ENCODE peak calls at places on chromosomes 7 and 10, in five cellular contexts. One of them, this sample, is unnamed.

GRCh38 chr10:1368772-1369171 is 312.6 kb downstream of the WDR37 start:
- DNase-seq in GM23338: peak
- DNase-seq in stomach: peak
- DNase-seq in gastrocnemius medialis: no peak
- DNase-seq in endothelial cell: peak
- DNase-seq in this sample: no peak

GRCh38 chr7:133431134-133431711 is 178.3 kb downstream of the EXOC4 start:
- DNase-seq in gastrocnemius medialis: no peak
- DNase-seq in endothelial cell: no peak
- DNase-seq in stomach: no peak
- DNase-seq in GM23338: no peak
- DNase-seq in this sample: no peak

GRCh38 chr10:122307669-122308486 is 36.8 kb downstream of the BTBD16 start:
- DNase-seq in gastrocnemius medialis: peak
- DNase-seq in endothelial cell: no peak
- DNase-seq in stomach: no peak
- DNase-seq in GM23338: no peak
- DNase-seq in this sample: no peak

GRCh38 chr7:34497153-34497777 is 160.8 kb upstream of the NPSR1 start:
- DNase-seq in endothelial cell: peak
- DNase-seq in gastrocnemius medialis: no peak
- DNase-seq in GM23338: peak
- DNase-seq in stomach: no peak
- DNase-seq in this sample: no peak

GRCh38 chr7:64294701-64295420 is 18.9 kb upstream of the ZNF736 start:
- DNase-seq in stomach: no peak
- DNase-seq in GM23338: no peak
- DNase-seq in endothelial cell: no peak
- DNase-seq in gastrocnemius medialis: no peak
- DNase-seq in this sample: no peak

GRCh38 chr10:42880255-42880620 is 97.6 kb downstream of the BMS1 start:
- DNase-seq in endothelial cell: no peak
- DNase-seq in stomach: no peak
- DNase-seq in gastrocnemius medialis: no peak
- DNase-seq in GM23338: no peak
- DNase-seq in this sample: no peak

GRCh38 chr7:70097639-70098038 is 499.4 kb downstream of the AUTS2 start:
- DNase-seq in gastrocnemius medialis: no peak
- DNase-seq in endothelial cell: no peak
- DNase-seq in GM23338: no peak
- DNase-seq in stomach: no peak
- DNase-seq in this sample: no peak

GRCh38 chr7:108290344-108291134 is 160.4 kb upstream of the LAMB4 start:
- DNase-seq in stomach: no peak
- DNase-seq in GM23338: no peak
- DNase-seq in gastrocnemius medialis: no peak
- DNase-seq in endothelial cell: no peak
- DNase-seq in this sample: no peak

GRCh38 chr10:33412261-33413092 is 78.0 kb upstream of the NRP1 start:
- DNase-seq in endothelial cell: no peak
- DNase-seq in gastrocnemius medialis: no peak
- DNase-seq in stomach: no peak
- DNase-seq in GM23338: no peak
- DNase-seq in this sample: no peak

GRCh38 chr10:73763343-73763742 is 18.5 kb upstream of the CHCHD1 start:
- DNase-seq in gastrocnemius medialis: no peak
- DNase-seq in GM23338: no peak
- DNase-seq in stomach: no peak
- DNase-seq in endothelial cell: no peak
- DNase-seq in this sample: no peak

GRCh38 chr10:46254467-46254866 is 32.3 kb upstream of the ANTXRL start:
- DNase-seq in gastrocnemius medialis: no peak
- DNase-seq in stomach: no peak
- DNase-seq in endothelial cell: no peak
- DNase-seq in GM23338: no peak
- DNase-seq in this sample: no peak

GRCh38 chr7:151824285-151824950 is 52.5 kb downstream of the PRKAG2 start:
- DNase-seq in GM23338: no peak
- DNase-seq in gastrocnemius medialis: no peak
- DNase-seq in endothelial cell: no peak
- DNase-seq in stomach: no peak
- DNase-seq in this sample: no peak

GRCh38 chr7:36979810-36980248 is 255.5 kb upstream of the AOAH start:
- DNase-seq in stomach: no peak
- DNase-seq in endothelial cell: no peak
- DNase-seq in gastrocnemius medialis: no peak
- DNase-seq in GM23338: no peak
- DNase-seq in this sample: no peak

GRCh38 chr10:18233775-18234174 is 93.6 kb downstream of the CACNB2 start:
- DNase-seq in GM23338: peak
- DNase-seq in endothelial cell: peak
- DNase-seq in stomach: no peak
- DNase-seq in gastrocnemius medialis: no peak
- DNase-seq in this sample: no peak

GRCh38 chr7:115654384-115655181 is 376.0 kb downstream of the TFEC start:
- DNase-seq in gastrocnemius medialis: no peak
- DNase-seq in GM23338: no peak
- DNase-seq in stomach: no peak
- DNase-seq in endothelial cell: no peak
- DNase-seq in this sample: no peak

GRCh38 chr7:114530074-114530611 is 115.5 kb downstream of the FOXP2 start:
- DNase-seq in GM23338: no peak
- DNase-seq in stomach: no peak
- DNase-seq in endothelial cell: no peak
- DNase-seq in gastrocnemius medialis: no peak
- DNase-seq in this sample: no peak

GRCh38 chr10:101624526-101625102 is 36.5 kb downstream of the DPCD start:
- DNase-seq in endothelial cell: no peak
- DNase-seq in GM23338: no peak
- DNase-seq in stomach: no peak
- DNase-seq in gastrocnemius medialis: no peak
- DNase-seq in this sample: no peak

GRCh38 chr7:108358553-108358952 is 97.7 kb downstream of the NRCAM start:
- DNase-seq in endothelial cell: no peak
- DNase-seq in stomach: no peak
- DNase-seq in GM23338: peak
- DNase-seq in gastrocnemius medialis: no peak
- DNase-seq in this sample: no peak

GRCh38 chr10:24944512-24945255 is 7.7 kb downstream of the PRTFDC1 start:
- DNase-seq in stomach: peak
- DNase-seq in GM23338: no peak
- DNase-seq in endothelial cell: no peak
- DNase-seq in gastrocnemius medialis: peak
- DNase-seq in this sample: no peak

GRCh38 chr10:1406172-1406975 is 331.0 kb downstream of the ADARB2 start:
- DNase-seq in stomach: peak
- DNase-seq in endothelial cell: no peak
- DNase-seq in gastrocnemius medialis: no peak
- DNase-seq in GM23338: no peak
- DNase-seq in this sample: no peak

GRCh38 chr10:128022216-128023196 is 103.7 kb downstream of the MKI67 start:
- DNase-seq in endothelial cell: no peak
- DNase-seq in stomach: no peak
- DNase-seq in gastrocnemius medialis: no peak
- DNase-seq in GM23338: no peak
- DNase-seq in this sample: no peak

GRCh38 chr10:34522542-34522941 is 292.6 kb downstream of the PARD3 start:
- DNase-seq in stomach: no peak
- DNase-seq in GM23338: peak
- DNase-seq in endothelial cell: no peak
- DNase-seq in gastrocnemius medialis: no peak
- DNase-seq in this sample: no peak

GRCh38 chr10:22341936-22342222 is 3.4 kb upstream of the SPAG6 start:
- DNase-seq in GM23338: no peak
- DNase-seq in endothelial cell: no peak
- DNase-seq in gastrocnemius medialis: no peak
- DNase-seq in stomach: no peak
- DNase-seq in this sample: no peak

GRCh38 chr10:123496336-123496735 is 169.8 kb upstream of the GPR26 start:
- DNase-seq in gastrocnemius medialis: no peak
- DNase-seq in endothelial cell: no peak
- DNase-seq in GM23338: no peak
- DNase-seq in stomach: no peak
- DNase-seq in this sample: no peak

GRCh38 chr7:138828302-138828701 is 30.3 kb upstream of the ATP6V0A4 start:
- DNase-seq in stomach: no peak
- DNase-seq in GM23338: no peak
- DNase-seq in gastrocnemius medialis: no peak
- DNase-seq in endothelial cell: no peak
- DNase-seq in this sample: no peak

GRCh38 chr7:2609001-2609411 is 22.8 kb upstream of the TTYH3 start:
- DNase-seq in gastrocnemius medialis: no peak
- DNase-seq in stomach: no peak
- DNase-seq in GM23338: peak
- DNase-seq in endothelial cell: peak
- DNase-seq in this sample: no peak

GRCh38 chr7:151595702-151596340 is 76.1 kb upstream of the RHEB start:
- DNase-seq in stomach: no peak
- DNase-seq in endothelial cell: no peak
- DNase-seq in gastrocnemius medialis: no peak
- DNase-seq in GM23338: no peak
- DNase-seq in this sample: no peak

GRCh38 chr7:17849504-17849903 is 90.8 kb downstream of the SNX13 start:
- DNase-seq in stomach: no peak
- DNase-seq in endothelial cell: no peak
- DNase-seq in gastrocnemius medialis: no peak
- DNase-seq in GM23338: no peak
- DNase-seq in this sample: no peak

GRCh38 chr10:113199459-113199858 is 249.4 kb downstream of the TCF7L2 start:
- DNase-seq in stomach: no peak
- DNase-seq in GM23338: no peak
- DNase-seq in endothelial cell: no peak
- DNase-seq in gastrocnemius medialis: no peak
- DNase-seq in this sample: no peak

GRCh38 chr10:21824409-21824808 is 179.1 kb downstream of the DNAJC1 start:
- DNase-seq in endothelial cell: no peak
- DNase-seq in GM23338: no peak
- DNase-seq in stomach: no peak
- DNase-seq in gastrocnemius medialis: no peak
- DNase-seq in this sample: no peak

GRCh38 chr10:49382226-49382625 is 13.7 kb downstream of the DRGX start:
- DNase-seq in gastrocnemius medialis: no peak
- DNase-seq in GM23338: no peak
- DNase-seq in stomach: no peak
- DNase-seq in endothelial cell: no peak
- DNase-seq in this sample: no peak

GRCh38 chr10:49377256-49377655 is 18.6 kb downstream of the DRGX start:
- DNase-seq in gastrocnemius medialis: no peak
- DNase-seq in endothelial cell: no peak
- DNase-seq in stomach: no peak
- DNase-seq in GM23338: no peak
- DNase-seq in this sample: no peak

GRCh38 chr10:49381111-49381900 is 14.6 kb downstream of the DRGX start:
- DNase-seq in endothelial cell: no peak
- DNase-seq in gastrocnemius medialis: no peak
- DNase-seq in stomach: no peak
- DNase-seq in GM23338: no peak
- DNase-seq in this sample: no peak

GRCh38 chr10:49382826-49383225 is 13.1 kb downstream of the DRGX start:
- DNase-seq in gastrocnemius medialis: no peak
- DNase-seq in endothelial cell: no peak
- DNase-seq in stomach: no peak
- DNase-seq in GM23338: no peak
- DNase-seq in this sample: no peak

GRCh38 chr10:49379596-49380410 is 16.1 kb downstream of the DRGX start:
- DNase-seq in stomach: no peak
- DNase-seq in endothelial cell: no peak
- DNase-seq in gastrocnemius medialis: no peak
- DNase-seq in GM23338: peak
- DNase-seq in this sample: no peak
- TF ChIP-seq CTCF in stomach: no peak
- TF ChIP-seq CTCF in endothelial cell: no peak
- TF ChIP-seq CTCF in gastrocnemius medialis: no peak
- TF ChIP-seq CTCF in GM23338: no peak
- TF ChIP-seq CTCF in this sample: no peak

GRCh38 chr10:83301732-83302131 is 837.6 kb upstream of the GHITM start:
- DNase-seq in stomach: no peak
- DNase-seq in gastrocnemius medialis: no peak
- DNase-seq in GM23338: no peak
- DNase-seq in endothelial cell: no peak
- DNase-seq in this sample: no peak
- TF ChIP-seq CTCF in stomach: no peak
- TF ChIP-seq CTCF in gastrocnemius medialis: no peak
- TF ChIP-seq CTCF in GM23338: no peak
- TF ChIP-seq CTCF in endothelial cell: no peak
- TF ChIP-seq CTCF in this sample: no peak

DNA sequence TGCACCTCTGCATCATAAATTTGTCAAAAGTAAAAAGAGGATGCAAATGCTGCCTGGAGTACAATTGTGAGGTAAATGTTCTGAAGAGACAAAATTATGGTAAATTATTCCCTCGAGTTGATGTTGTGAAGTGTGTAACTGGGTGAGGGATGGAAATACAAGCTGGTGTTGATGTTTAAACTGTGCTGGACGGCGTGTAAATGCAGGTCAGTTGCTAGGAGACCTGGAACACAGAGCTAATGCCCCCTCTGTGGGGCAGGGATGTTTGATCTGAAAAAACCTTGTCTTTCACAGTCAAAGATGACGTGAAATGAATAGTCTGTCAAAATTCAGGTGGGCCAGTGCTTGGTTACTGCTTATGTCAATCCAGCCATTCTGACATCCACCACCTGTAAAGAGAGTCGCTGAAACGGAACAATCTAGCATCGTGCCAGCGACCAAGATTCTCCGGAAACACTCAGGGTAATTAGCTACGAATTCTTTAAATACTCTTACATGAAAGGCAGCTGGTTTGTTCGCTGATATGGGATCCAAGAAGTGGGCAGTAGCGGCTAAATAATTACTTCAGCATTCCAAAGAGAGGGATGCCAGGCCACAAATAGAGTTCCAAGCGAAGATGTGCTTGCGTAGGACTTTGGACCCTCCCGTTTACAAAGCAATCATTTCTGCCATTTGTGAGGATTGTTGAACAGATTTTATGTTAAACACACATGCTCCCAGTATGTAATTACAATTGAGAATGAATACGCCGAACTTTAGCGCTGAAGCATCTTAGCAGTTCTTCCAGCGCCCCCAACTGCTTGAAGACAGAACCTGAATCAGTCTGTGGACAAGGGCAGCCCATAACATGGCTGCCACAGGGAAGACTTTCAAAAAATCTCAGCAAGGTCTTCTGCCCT is 7.4 kb upstream of the ASB4 start:
- DNase-seq in GM23338: peak
- DNase-seq in endothelial cell: peak
- DNase-seq in gastrocnemius medialis: no peak
- DNase-seq in stomach: no peak
- DNase-seq in this sample: no peak
- TF ChIP-seq CTCF in GM23338: peak
- TF ChIP-seq CTCF in endothelial cell: no peak
- TF ChIP-seq CTCF in gastrocnemius medialis: no peak
- TF ChIP-seq CTCF in stomach: no peak
- TF ChIP-seq CTCF in this sample: no peak

DNA sequence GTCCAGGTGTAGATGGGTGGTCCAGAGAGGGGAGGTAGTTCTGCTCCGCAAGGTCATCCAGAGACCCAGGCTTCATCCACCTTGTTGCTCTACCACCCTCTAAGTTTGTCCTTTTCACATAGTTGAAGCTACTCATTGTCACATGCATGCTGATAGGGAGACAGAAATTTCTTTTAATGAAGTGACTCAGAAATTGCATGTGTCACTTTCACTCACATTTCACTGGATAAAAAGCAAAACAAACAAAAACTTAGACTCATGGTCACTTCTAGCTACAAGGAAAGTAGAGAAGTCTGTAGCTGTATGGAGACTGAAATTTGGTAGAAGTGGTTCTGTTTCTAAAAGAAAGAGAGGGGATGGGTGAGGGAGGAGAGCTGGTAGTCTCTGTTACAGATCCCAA is 161.9 kb downstream of the SORCS3 start:
- DNase-seq in stomach: no peak
- DNase-seq in endothelial cell: no peak
- DNase-seq in GM23338: no peak
- DNase-seq in gastrocnemius medialis: no peak
- DNase-seq in this sample: no peak
- TF ChIP-seq CTCF in stomach: no peak
- TF ChIP-seq CTCF in endothelial cell: no peak
- TF ChIP-seq CTCF in GM23338: no peak
- TF ChIP-seq CTCF in gastrocnemius medialis: no peak
- TF ChIP-seq CTCF in this sample: no peak

This sample was measured in natural killer cell.